ENCODE peak calls at places on chromosomes 12 and 14, in ten cellular contexts. Y is HCT116; C is cardiac muscle cell; R is tibial nerve; S is H9; T is mesenchymal stem cell; U is left ventricle myocardium inferior; W is neuronal stem cell; N is CD8-positive, alpha-beta T cell; I is K562. P is an unnamed sample.
A peak's percentile ranks its signal among the peaks of the same experiment; 100 is the strongest.

GRCh38 chr14:68486033-68486732 is 306.7 kb downstream of the ZFP36L1 start:
- DNase-seq in W (no peak), I (peak; percentile 16), U (no peak), Y (no peak), S (no peak), T (no peak), N (no peak), C (no peak), R (no peak), P (no peak)

GRCh38 chr12:128829870-128830504 is 6.2 kb upstream of the SLC15A4 start:
- DNase-seq in I (no peak), N (no peak), R (no peak), U (no peak), T (no peak), W (no peak), S (no peak), C (no peak), Y (no peak), P (no peak)

GRCh38 chr14:31950760-31951637 is 126.1 kb upstream of the ARHGAP5 start:
- DNase-seq in I (peak; percentile 35), S (peak; percentile 69), T (peak; percentile 81), R (peak; percentile 22), W (no peak), U (peak; percentile 61), C (peak; percentile 70), N (no peak), Y (no peak), P (no peak)

GRCh38 chr14:90381999-90382451 is 14.8 kb upstream of the CALM1 start:
- DNase-seq in S (peak; percentile 59), T (no peak), N (peak; percentile 25), I (no peak), C (no peak), Y (no peak), W (no peak), R (peak; percentile 23), U (no peak), P (no peak)

GRCh38 chr14:105206873-105207272 is 25.8 kb upstream of the NUDT14 start:
- DNase-seq in C (no peak), R (no peak), U (no peak), I (no peak), T (no peak), S (no peak), N (no peak), W (no peak), Y (no peak), P (no peak)

GRCh38 chr12:51345681-51346080 is 798 bp downstream of the CELA1 start:
- DNase-seq in C (peak; percentile 47), S (no peak), Y (no peak), R (no peak), W (no peak), N (no peak), I (peak; percentile 60), U (no peak), T (no peak), P (no peak)

GRCh38 chr14:61812347-61813100 is 50.3 kb downstream of the SNAPC1 start:
- DNase-seq in C (peak; percentile 18), S (peak; percentile 52), Y (no peak), R (no peak), I (no peak), N (no peak), T (peak; percentile 11), U (no peak), W (peak; percentile 32), P (no peak)

GRCh38 chr12:12004524-12004923 is 66.2 kb upstream of the BCL2L14 start:
- DNase-seq in S (no peak), U (no peak), R (no peak), W (no peak), C (no peak), T (no peak), Y (no peak), I (no peak), N (no peak), P (no peak)

DNA sequence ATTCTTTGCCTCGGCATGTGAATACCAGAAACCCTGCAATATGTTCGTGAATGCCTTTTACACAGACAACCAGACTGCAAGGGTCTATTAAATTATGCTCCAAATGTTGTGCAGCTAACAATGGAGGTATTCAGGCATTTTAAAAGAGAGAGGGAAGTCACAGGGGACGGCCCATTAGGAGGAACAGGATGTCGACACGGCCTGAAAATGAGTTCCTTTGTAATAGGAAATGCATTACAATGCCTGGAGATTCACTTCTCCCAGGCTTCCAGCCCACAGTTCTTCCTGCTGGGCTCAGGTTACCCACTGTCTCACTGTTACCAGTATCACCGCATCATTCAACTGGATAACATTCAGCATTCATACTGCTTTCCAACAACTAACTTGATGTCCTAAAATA is 2.5 kb downstream of the DUSP6 start:
- DNase-seq in T (peak; percentile 56), I (no peak), R (no peak), W (no peak), Y (no peak), N (no peak), U (no peak), S (peak; percentile 87), C (peak; percentile 79), P (no peak)
- H3K27ac ChIP-seq in T (peak overlapping the region; percentile 63), I (no peak overlapping the region), R (peak overlapping the region; percentile 98), W (peak overlapping the region; percentile 8), Y (peak overlapping the region; percentile 99), N (no peak overlapping the region), U (peak overlapping the region; percentile 99), S (peak overlapping the region; percentile 52), C (peak overlapping the region; percentile 94), P (peak overlapping the region; percentile 99)

GRCh38 chr12:57128519-57129247 is 400 bp downstream of the LRP1 start:
- DNase-seq in U (no peak), I (no peak), R (no peak), T (no peak), C (no peak), W (no peak), Y (no peak), N (no peak), S (peak; percentile 69), P (no peak)
- H3K4me1 ChIP-seq in U (peaks cover 63% of the 10 kb centered on the region), I (peaks cover 18% of the 10 kb centered on the region), R (no peaks in the 10 kb centered on the region), T (peaks cover 32% of the 10 kb centered on the region), C (peaks cover 33% of the 10 kb centered on the region), W (peaks cover 46% of the 10 kb centered on the region), Y (peaks cover 40% of the 10 kb centered on the region), N (peaks cover 13% of the 10 kb centered on the region), S (peaks cover 27% of the 10 kb centered on the region), P (peaks cover 36% of the 10 kb centered on the region)

DNA sequence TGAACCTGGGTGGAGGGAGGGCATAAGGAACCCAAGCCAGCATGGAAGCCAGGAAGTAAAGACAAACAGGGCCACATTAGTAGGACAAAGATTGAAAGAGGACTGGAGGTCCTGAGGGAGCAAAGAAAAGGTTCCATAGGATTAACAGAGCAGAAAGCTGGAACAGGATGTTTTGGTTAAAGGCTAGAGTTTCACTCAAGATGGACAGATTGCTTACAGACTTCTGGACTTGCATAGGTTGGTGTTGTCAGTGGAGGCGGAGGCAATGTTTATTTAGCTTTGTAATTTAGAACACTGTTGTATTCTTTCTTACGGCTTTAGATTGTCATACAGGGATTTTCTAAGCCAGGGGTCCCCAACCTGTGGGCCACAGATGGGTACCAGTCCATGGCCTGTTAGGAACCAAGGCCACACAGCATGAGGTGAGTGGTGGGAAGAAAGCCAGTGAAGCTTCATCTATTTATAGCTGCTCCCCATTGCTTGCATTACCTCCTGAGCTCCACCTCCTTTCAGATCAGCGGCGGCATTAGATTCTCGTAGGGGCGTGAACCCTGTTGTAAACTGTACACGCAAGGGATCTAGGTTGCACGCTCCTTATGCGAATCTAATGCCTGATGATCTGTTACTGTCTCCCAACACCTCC is 31.3 kb downstream of the ZNF664 start:
- DNase-seq in N (no peak), U (no peak), T (peak; percentile 81), Y (no peak), I (no peak), R (no peak), C (no peak), S (no peak), W (no peak), P (no peak)
- H3K27ac ChIP-seq in N (no peak overlapping the region), U (no peak overlapping the region), T (no peak overlapping the region), Y (no peak overlapping the region), I (no peak overlapping the region), R (peak overlapping the region; percentile 69), C (no peak overlapping the region), S (no peak overlapping the region), W (no peak overlapping the region), P (no peak overlapping the region)

GRCh38 chr14:87629788-87630187 is 363.2 kb downstream of the GALC start:
- DNase-seq in N (no peak), R (no peak), Y (no peak), T (no peak), I (no peak), C (no peak), S (no peak), W (no peak), U (no peak), P (no peak)
- H3K4me1 ChIP-seq in N (no peaks in the 10 kb centered on the region), R (no peaks in the 10 kb centered on the region), Y (no peaks in the 10 kb centered on the region), T (no peaks in the 10 kb centered on the region), I (no peaks in the 10 kb centered on the region), C (no peaks in the 10 kb centered on the region), S (no peaks in the 10 kb centered on the region), W (peaks cover 6% of the 10 kb centered on the region), U (peaks cover 9% of the 10 kb centered on the region), P (peaks cover 29% of the 10 kb centered on the region)